ENCODE peak calls at places on chromosome 7, in six cellular contexts. Q is foreskin fibroblast, T is brain microvascular endothelial cell, K is mesendoderm, X is fibroblast of lung, W is Panc1. U is an unnamed sample.

GRCh38 chr7:91880016-91880412 is 488 bp downstream of the MTERF1 start:
- DNase-seq in K (no peak), T (no peak), X (peak; percentile 21), W (no peak), Q (no peak), U (no peak)

GRCh38 chr7:51309361-51310130 is 7.1 kb downstream of the COBL start:
- DNase-seq in Q (no peak), T (no peak), K (no peak), W (no peak), X (no peak), U (no peak)

GRCh38 chr7:13802651-13803050 is 186.8 kb downstream of the ETV1 start:
- DNase-seq in K (no peak), Q (no peak), T (no peak), W (no peak), X (no peak), U (no peak)

GRCh38 chr7:100753750-100754149 is 20.4 kb downstream of the ZAN start:
- DNase-seq in K (no peak), X (peak; percentile 54), Q (no peak), W (no peak), T (no peak), U (no peak)

GRCh38 chr7:125336326-125336725 is 406.7 kb upstream of the POT1 start:
- DNase-seq in T (no peak), Q (no peak), W (no peak), K (no peak), X (no peak), U (no peak)

GRCh38 chr7:149865437-149865836 is 8.3 kb upstream of the ATP6V0E2 start:
- DNase-seq in W (no peak), X (no peak), K (no peak), Q (peak; percentile 4), T (no peak), U (no peak)

GRCh38 chr7:110061387-110061786 is 1029.5 kb upstream of the LRRN3 start:
- DNase-seq in X (no peak), K (no peak), Q (no peak), T (no peak), W (no peak), U (no peak)

GRCh38 chr7:31074403-31074802 is 22.3 kb downstream of the ADCYAP1R1 start:
- DNase-seq in W (no peak), K (no peak), X (no peak), Q (no peak), T (no peak), U (peak; percentile 50)

GRCh38 chr7:121305109-121305508 is 23.7 kb upstream of the WNT16 start:
- DNase-seq in W (no peak), X (peak; percentile 24), T (no peak), K (peak; percentile 60), Q (no peak), U (no peak)

GRCh38 chr7:142030294-142030693 is 34.6 kb downstream of the MGAM start:
- DNase-seq in W (no peak), Q (no peak), T (no peak), K (peak; percentile 39), X (no peak), U (no peak)

GRCh38 chr7:146864644-146865043 is 748.0 kb downstream of the CNTNAP2 start:
- DNase-seq in Q (no peak), K (peak; percentile 62), T (no peak), X (no peak), W (no peak), U (no peak)

GRCh38 chr7:87506243-87507180 is 31.0 kb upstream of the ABCB4 start:
- DNase-seq in K (no peak), Q (peak; percentile 6), W (no peak), T (no peak), X (peak; percentile 44), U (no peak)

GRCh38 chr7:121395494-121395960 is 581 bp downstream of the FAM3C start:
- DNase-seq in X (no peak), W (no peak), T (peak; percentile 37), Q (peak; percentile 7), K (peak; percentile 79), U (no peak)

GRCh38 chr7:42605800-42606199 is 306.1 kb downstream of the C7orf25 start:
- DNase-seq in W (no peak), T (peak; percentile 7), Q (peak; percentile 23), X (peak; percentile 35), K (no peak), U (no peak)

GRCh38 chr7:55048221-55048859 is 29.5 kb downstream of the EGFR start:
- DNase-seq in X (peak; percentile 39), T (no peak), W (no peak), Q (no peak), K (no peak), U (no peak)

GRCh38 chr7:101557978-101558741 is 70.9 kb downstream of the MYL10 start:
- DNase-seq in Q (no peak), W (no peak), T (no peak), X (no peak), K (no peak), U (no peak)

GRCh38 chr7:149854611-149855367 is 16.6 kb downstream of the ZNF862 start:
- DNase-seq in T (peak; percentile 21), X (peak; percentile 51), K (peak; percentile 84), W (no peak), Q (peak; percentile 48), U (peak; percentile 71)

DNA sequence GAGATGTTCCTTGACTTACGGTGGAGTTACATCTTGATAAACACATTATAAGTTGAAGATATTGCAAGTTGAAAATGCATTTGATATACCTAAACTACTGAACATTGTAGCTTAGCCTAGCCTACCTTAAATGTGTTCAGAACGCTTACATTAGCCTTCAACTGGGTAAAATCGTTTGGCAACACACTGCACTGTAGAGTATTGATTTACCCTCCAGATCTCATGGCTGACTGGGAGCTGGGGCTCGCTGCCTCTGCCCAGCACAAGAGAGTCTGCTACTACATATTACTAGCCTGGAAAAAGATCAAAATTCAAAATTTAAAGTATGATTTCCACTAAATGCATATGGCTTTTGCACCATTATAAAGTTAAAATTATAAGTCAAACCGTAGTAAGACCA is 7.5 kb upstream of the AGR3 start:
- DNase-seq in X (no peak), W (no peak), T (no peak), K (no peak), Q (no peak), U (no peak)
- H3K4me3 ChIP-seq in X (no peak overlapping the region), W (no peak overlapping the region), T (no peak overlapping the region), K (no peak overlapping the region), Q (no peak overlapping the region), U (no peak overlapping the region)

DNA sequence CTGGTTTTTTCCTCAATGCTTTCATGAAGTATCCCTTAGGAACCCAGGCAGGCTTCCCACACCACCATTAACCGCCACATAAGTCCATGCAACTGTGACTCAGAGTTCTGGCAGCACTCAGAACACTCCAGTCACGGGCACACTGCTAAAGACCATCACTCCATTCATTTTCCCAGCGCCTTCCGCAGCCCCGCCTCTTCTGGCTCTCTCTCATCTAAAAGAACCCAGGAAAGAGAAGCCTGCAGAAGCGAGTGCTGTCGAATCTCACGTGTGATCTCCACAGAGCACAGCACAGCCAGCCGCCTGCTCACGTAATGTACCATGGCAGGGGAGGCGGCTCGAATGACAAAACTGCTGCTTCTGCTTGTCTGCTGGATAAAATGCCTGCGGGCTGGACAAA is 1.9 kb downstream of the PSMG3 start:
- DNase-seq in T (peak; percentile 81), Q (no peak), W (no peak), X (peak; percentile 95), K (no peak), U (no peak)
- H3K4me3 ChIP-seq in T (no peak overlapping the region), Q (no peak overlapping the region), W (peak overlapping the region; percentile 31), X (peak overlapping the region; percentile 29), K (no peak overlapping the region), U (no peak overlapping the region)

GRCh38 chr7:4134631-4135030 is 547.5 kb upstream of the FOXK1 start:
- DNase-seq in K (no peak), X (no peak), W (no peak), T (no peak), Q (no peak), U (no peak)
- H3K4me3 ChIP-seq in K (no peak overlapping the region), X (no peak overlapping the region), W (no peak overlapping the region), T (no peak overlapping the region), Q (no peak overlapping the region), U (no peak overlapping the region)

DNA sequence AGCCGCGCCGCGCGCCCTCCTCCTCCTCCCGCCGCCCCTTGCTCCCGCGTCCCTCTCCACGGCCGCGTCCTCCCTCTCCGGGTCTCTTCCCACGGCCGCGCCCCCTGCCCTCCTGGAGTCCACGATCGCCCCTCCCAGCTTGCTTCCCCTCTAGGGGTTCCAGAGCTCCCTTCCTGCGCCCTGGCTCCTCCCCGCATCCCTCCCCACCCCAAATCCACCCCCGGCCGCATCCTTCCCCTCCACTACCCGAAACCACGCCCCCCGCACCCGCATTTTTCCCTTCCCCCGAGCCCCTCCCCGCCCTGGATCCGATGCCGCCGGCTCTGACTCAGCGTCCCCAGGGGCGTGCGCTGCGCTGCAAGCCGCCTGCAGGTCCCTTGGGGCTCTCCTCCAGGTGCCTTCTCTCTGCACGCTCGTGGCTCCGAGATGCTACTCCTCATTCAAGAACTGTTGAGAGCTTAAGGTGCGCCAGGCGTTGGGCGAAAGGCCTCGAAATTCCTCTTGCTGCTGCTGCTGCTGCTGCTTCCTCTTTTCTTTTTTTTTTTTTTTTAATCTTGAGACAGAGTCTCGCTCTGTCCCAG is 347 bp upstream of the TMEM130 start:
- DNase-seq in K (peak; percentile 60), X (peak; percentile 16), Q (peak; percentile 29), T (no peak), W (no peak), U (peak; percentile 39)
- H3K4me3 ChIP-seq in K (peak overlapping the region; percentile 28), X (peak overlapping the region; percentile 43), Q (peak overlapping the region; percentile 49), T (peak overlapping the region; percentile 48), W (peak overlapping the region; percentile 32), U (peak overlapping the region; percentile 43)

GRCh38 chr7:95435422-95435780 is 573 bp upstream of the PON2 start:
- DNase-seq in Q (no peak), T (no peak), X (no peak), K (no peak), W (no peak), U (no peak)
- H3K4me3 ChIP-seq in Q (peak overlapping the region; percentile 74), T (peak overlapping the region; percentile 68), X (peak overlapping the region; percentile 52), K (no peak overlapping the region), W (peak overlapping the region; percentile 77), U (peak overlapping the region; percentile 70)

GRCh38 chr7:47707596-47707995 is 125.7 kb upstream of the TNS3 start:
- DNase-seq in T (no peak), K (no peak), X (no peak), Q (no peak), W (no peak), U (no peak)
- H3K4me3 ChIP-seq in T (no peak overlapping the region), K (no peak overlapping the region), X (no peak overlapping the region), Q (no peak overlapping the region), W (no peak overlapping the region), U (no peak overlapping the region)